ENCODE peak calls at places on chromosomes 3 and 15, in six cellular contexts. K is glutamatergic neuron, A is MCF 10A, R is brain microvascular endothelial cell, L is AG04450, M is spleen. X is an unnamed sample.

GRCh38 chr3:188914556-188914955 is 257.2 kb upstream of the TPRG1 start:
- DNase-seq in M (no peak), A (no peak), K (no peak), L (no peak), R (peak), X (peak)

GRCh38 chr3:71176366-71176765 is 407.2 kb downstream of the FOXP1 start:
- DNase-seq in K (no peak), L (no peak), A (no peak), R (no peak), M (no peak), X (no peak)

GRCh38 chr3:102510663-102511062 is 75.8 kb downstream of the ZPLD1 start:
- DNase-seq in R (no peak), L (no peak), K (no peak), M (no peak), A (peak), X (peak)

GRCh38 chr3:47566667-47567066 is 12.0 kb downstream of the CSPG5 start:
- DNase-seq in R (no peak), M (no peak), K (no peak), A (no peak), L (no peak), X (no peak)

GRCh38 chr15:36831125-36831914 is 251.9 kb downstream of the CDIN1 start:
- DNase-seq in M (no peak), A (no peak), R (peak), K (no peak), L (peak), X (peak)

GRCh38 chr3:122021037-122021436 is 1.0 kb downstream of the ILDR1 start:
- DNase-seq in M (no peak), L (no peak), R (no peak), A (no peak), K (no peak), X (no peak)

GRCh38 chr3:25592510-25592968 is 72.2 kb downstream of the TOP2B start:
- DNase-seq in L (no peak), M (no peak), K (no peak), A (peak), R (peak), X (peak)

GRCh38 chr15:70246623-70247200 is 149.0 kb upstream of the TLE3 start:
- DNase-seq in R (no peak), L (no peak), A (no peak), K (no peak), M (peak), X (no peak)

GRCh38 chr3:151987893-151988292 is 114.5 kb downstream of the SUCNR1 start:
- DNase-seq in L (no peak), K (no peak), A (no peak), R (no peak), M (no peak), X (no peak)

GRCh38 chr3:33131328-33132018 is 17.7 kb downstream of the CRTAP start:
- DNase-seq in L (peak), M (no peak), K (peak), A (peak), R (peak), X (peak)

GRCh38 chr15:50840520-50840919 is 68.0 kb upstream of the AP4E1 start:
- DNase-seq in A (no peak), K (no peak), M (no peak), L (no peak), R (no peak), X (no peak)
- TF ChIP-seq CTCF in A (no peak), K (no peak), M (no peak), L (no peak), R (peak), X (no peak)

GRCh38 chr3:9932535-9932842 is 1.1 kb upstream of the CRELD1 start:
- DNase-seq in M (no peak), K (no peak), A (no peak), R (no peak), L (no peak), X (no peak)

GRCh38 chr3:9928158-9928557 is 5.5 kb upstream of the CRELD1 start:
- DNase-seq in L (no peak), M (peak), R (no peak), K (no peak), A (no peak), X (no peak)

GRCh38 chr3:9932843-9933560 is 632 bp upstream of the CRELD1 start:
- DNase-seq in K (peak), M (peak), L (no peak), A (peak), R (peak), X (peak)

GRCh38 chr3:9933561-9934234 is at the start of gene CRELD1:
- DNase-seq in L (peak), K (peak), R (peak), A (peak), M (peak), X (peak)

DNA sequence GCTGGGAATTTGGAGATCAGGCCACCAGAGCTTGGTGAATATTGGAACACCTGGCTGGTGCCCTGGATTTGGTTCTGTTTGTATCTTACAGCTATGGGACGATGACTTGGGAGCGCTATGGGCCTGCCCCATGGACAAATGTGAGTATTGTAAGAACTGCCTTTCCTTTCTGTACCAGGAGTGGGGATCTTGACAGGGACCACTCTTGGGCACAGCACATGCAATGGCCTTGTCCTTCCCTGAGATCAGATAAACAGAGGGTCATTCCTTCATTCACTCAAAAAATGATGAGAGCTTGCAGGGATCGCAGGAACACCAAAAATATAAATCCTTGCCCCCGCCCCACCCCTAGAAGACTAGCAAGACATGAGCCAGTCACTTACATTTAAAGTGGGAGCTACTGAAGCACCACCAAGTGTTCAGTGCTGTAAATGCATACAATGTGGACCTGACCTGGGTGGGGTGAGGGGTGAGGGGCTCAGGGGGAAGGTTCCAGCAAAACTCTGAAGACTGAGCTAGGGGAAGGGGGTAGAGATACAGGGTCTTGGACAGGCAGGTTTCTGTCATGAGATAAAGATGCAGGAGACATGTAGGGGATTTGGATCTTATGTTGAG is 2.7 kb upstream of the CRELD1 start:
- DNase-seq in K (no peak), M (no peak), A (no peak), R (no peak), L (no peak), X (no peak)
- TF ChIP-seq CTCF in K (no peak), M (no peak), A (no peak), R (peak), L (peak), X (no peak)

GRCh38 chr3:179452872-179453271 is 1.6 kb upstream of the GNB4 start:
- DNase-seq in R (peak), M (no peak), K (no peak), A (no peak), L (no peak), X (no peak)
- TF ChIP-seq CTCF in R (no peak), M (no peak), K (no peak), A (no peak), L (no peak), X (no peak)

GRCh38 chr15:77032052-77032646 is 37.2 kb downstream of the PSTPIP1 start:
- DNase-seq in L (no peak), K (no peak), A (no peak), M (peak), R (no peak), X (no peak)

GRCh38 chr15:77030042-77030927 is 35.4 kb downstream of the PSTPIP1 start:
- DNase-seq in L (no peak), M (peak), A (no peak), R (no peak), K (no peak), X (no peak)

GRCh38 chr15:77032647-77033416 is 37.9 kb downstream of the PSTPIP1 start:
- DNase-seq in A (no peak), R (no peak), L (no peak), M (peak), K (no peak), X (no peak)

GRCh38 chr15:77030928-77031375 is 36.0 kb downstream of the PSTPIP1 start:
- DNase-seq in L (no peak), A (no peak), R (no peak), M (peak), K (no peak), X (no peak)

GRCh38 chr15:77031376-77032050 is 36.6 kb downstream of the PSTPIP1 start:
- DNase-seq in M (peak), L (no peak), K (peak), A (no peak), R (no peak), X (no peak)
- TF ChIP-seq CTCF in M (peak), L (no peak), K (peak), A (no peak), R (no peak), X (no peak)

GRCh38 chr3:194995334-194995733 is 275.6 kb downstream of the XXYLT1 start:
- DNase-seq in R (no peak), K (no peak), M (no peak), L (no peak), A (no peak), X (no peak)

GRCh38 chr3:194998417-194998816 is 272.5 kb downstream of the XXYLT1 start:
- DNase-seq in R (no peak), K (no peak), L (no peak), M (no peak), A (no peak), X (no peak)

GRCh38 chr3:194994551-194994981 is 276.4 kb downstream of the XXYLT1 start:
- DNase-seq in L (no peak), A (no peak), K (no peak), R (no peak), M (no peak), X (no peak)

GRCh38 chr3:194995922-194996321 is 275.0 kb downstream of the XXYLT1 start:
- DNase-seq in K (no peak), L (no peak), R (no peak), M (no peak), A (no peak), X (no peak)

GRCh38 chr3:194996746-194997145 is 274.2 kb downstream of the XXYLT1 start:
- DNase-seq in A (no peak), K (no peak), L (no peak), M (no peak), R (no peak), X (no peak)
- TF ChIP-seq CTCF in A (no peak), K (no peak), L (no peak), M (no peak), R (no peak), X (no peak)